ENCODE peak calls at places on chromosome 18, in nine cellular contexts. S is CD4-positive, alpha-beta T cell; H is A549; D is aorta; A is small intestine; T is dorsolateral prefrontal cortex; X is GM23248; F is RWPE1; G is fibroblast of lung. Z is an unnamed sample.

GRCh38 chr18:24322594-24323136 is 75.0 kb downstream of the OSBPL1A start:
- DNase-seq in H (no peak), X (peak), A (no peak), T (no peak), S (no peak), G (peak), F (no peak), D (no peak), Z (no peak)

GRCh38 chr18:67117804-67118203 is 398.7 kb downstream of the DSEL start:
- DNase-seq in X (no peak), D (no peak), G (peak), S (no peak), H (no peak), A (no peak), F (no peak), T (no peak), Z (no peak)

GRCh38 chr18:59957957-59958356 is 58.2 kb downstream of the PMAIP1 start:
- DNase-seq in D (no peak), T (no peak), X (peak), H (peak), F (no peak), A (peak), G (peak), S (no peak), Z (no peak)

GRCh38 chr18:13223341-13224148 is 5.0 kb downstream of the LDLRAD4 start:
- DNase-seq in D (no peak), G (no peak), H (no peak), T (no peak), X (no peak), F (no peak), A (peak), S (no peak), Z (no peak)

GRCh38 chr18:62741118-62741566 is 25.8 kb downstream of the PHLPP1 start:
- DNase-seq in H (peak), D (no peak), A (peak), S (no peak), T (no peak), X (peak), F (peak), G (peak), Z (no peak)

GRCh38 chr18:59779979-59780378 is 82.8 kb upstream of the CCBE1 start:
- DNase-seq in H (no peak), T (no peak), S (no peak), F (peak), D (no peak), X (peak), G (peak), A (no peak), Z (no peak)

GRCh38 chr18:22790545-22791415 is 142.3 kb upstream of the RBBP8 start:
- DNase-seq in T (no peak), X (no peak), H (no peak), F (no peak), D (no peak), G (no peak), A (no peak), S (no peak), Z (no peak)

GRCh38 chr18:74803769-74804168 is 206.1 kb downstream of the ZNF407 start:
- DNase-seq in G (no peak), S (no peak), T (no peak), H (no peak), D (no peak), F (no peak), A (peak), X (no peak), Z (no peak)

GRCh38 chr18:40055262-40055661 is 1899.8 kb upstream of the PIK3C3 start:
- DNase-seq in T (no peak), D (no peak), G (peak), X (no peak), S (no peak), F (peak), A (no peak), H (no peak), Z (no peak)

GRCh38 chr18:1014951-1015627 is 110.4 kb downstream of the ADCYAP1 start:
- DNase-seq in X (peak), D (no peak), G (peak), H (no peak), T (no peak), S (no peak), A (no peak), F (no peak), Z (no peak)

GRCh38 chr18:80232710-80233109 is 14.6 kb downstream of the PARD6G start:
- DNase-seq in G (no peak), S (no peak), A (no peak), D (no peak), F (no peak), T (no peak), X (no peak), H (no peak), Z (no peak)

GRCh38 chr18:21680148-21680547 is 24.4 kb downstream of the ABHD3 start:
- DNase-seq in X (no peak), T (no peak), D (no peak), H (no peak), A (peak), F (no peak), S (no peak), G (no peak), Z (no peak)

GRCh38 chr18:21682276-21683051 is 22.1 kb downstream of the ABHD3 start:
- DNase-seq in H (no peak), F (peak), X (peak), T (no peak), A (peak), G (peak), S (no peak), D (no peak), Z (peak)

GRCh38 chr18:21684731-21685130 is 19.8 kb downstream of the ABHD3 start:
- DNase-seq in D (no peak), T (no peak), X (no peak), G (no peak), A (no peak), S (no peak), H (no peak), F (no peak), Z (no peak)

GRCh38 chr18:21678897-21679296 is 25.7 kb downstream of the ABHD3 start:
- DNase-seq in A (no peak), S (no peak), T (no peak), G (no peak), X (no peak), H (no peak), F (no peak), D (no peak), Z (no peak)
- H3K27ac ChIP-seq in A (no peak), S (no peak), T (no peak), G (no peak), X (no peak), H (peak), F (no peak), D (no peak), Z (no peak)

GRCh38 chr18:75896865-75897264 is 469.4 kb upstream of the SMIM21 start:
- DNase-seq in T (no peak), A (peak), H (peak), X (no peak), S (no peak), F (peak), G (peak), D (no peak), Z (no peak)
- H3K27ac ChIP-seq in T (no peak), A (no peak), H (no peak), X (no peak), S (no peak), F (no peak), G (no peak), D (no peak), Z (no peak)

GRCh38 chr18:26794210-26795101 is 71.1 kb downstream of the AQP4 start:
- DNase-seq in G (no peak), S (no peak), D (no peak), T (no peak), A (peak), F (no peak), X (no peak), H (no peak), Z (no peak)
- H3K27ac ChIP-seq in G (no peak), S (no peak), D (no peak), T (no peak), A (no peak), F (no peak), X (no peak), H (no peak), Z (no peak)

GRCh38 chr18:69411199-69411598 is 10.5 kb downstream of the DOK6 start:
- DNase-seq in G (no peak), D (no peak), T (no peak), X (no peak), A (no peak), H (no peak), F (no peak), S (no peak), Z (no peak)

GRCh38 chr18:69408522-69408921 is 7.8 kb downstream of the DOK6 start:
- DNase-seq in X (no peak), G (no peak), H (no peak), A (no peak), S (no peak), D (no peak), T (no peak), F (no peak), Z (no peak)

GRCh38 chr18:69414184-69414583 is 13.5 kb downstream of the DOK6 start:
- DNase-seq in H (no peak), T (no peak), X (no peak), F (no peak), G (no peak), A (no peak), D (no peak), S (no peak), Z (no peak)
- H3K27ac ChIP-seq in H (no peak), T (no peak), X (no peak), F (no peak), G (no peak), A (no peak), D (no peak), S (no peak), Z (no peak)

DNA sequence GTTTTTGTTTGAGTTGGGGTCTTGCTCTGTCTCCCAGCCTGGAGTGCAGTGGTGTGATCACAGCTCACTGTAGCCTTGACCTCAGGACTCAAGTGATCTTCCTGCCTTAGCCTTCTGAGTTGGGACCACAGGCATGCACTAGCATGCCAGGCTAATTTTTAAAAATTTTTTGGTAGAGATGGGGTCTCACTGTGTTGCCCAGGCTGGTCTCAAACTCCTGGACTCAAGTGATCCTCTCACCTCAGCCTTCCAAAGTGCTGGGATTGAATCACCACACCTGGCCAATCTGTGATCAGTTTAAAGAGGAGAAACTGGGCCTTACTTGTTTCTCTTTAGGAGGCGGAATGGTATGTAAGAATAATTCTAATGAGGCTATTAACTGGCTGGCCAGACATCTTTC is 49.9 kb downstream of the IMPA2 start:
- DNase-seq in S (no peak), D (no peak), T (no peak), X (no peak), H (no peak), F (no peak), A (no peak), G (peak), Z (no peak)
- H3K27ac ChIP-seq in S (no peak), D (no peak), T (no peak), X (peak), H (no peak), F (peak), A (no peak), G (no peak), Z (no peak)

GRCh38 chr18:35344736-35345459 is 678 bp upstream of the ZNF24 start:
- DNase-seq in X (no peak), A (no peak), H (no peak), F (no peak), D (no peak), S (no peak), T (peak), G (peak), Z (no peak)
- H3K27ac ChIP-seq in X (peak), A (peak), H (peak), F (peak), D (peak), S (peak), T (peak), G (peak), Z (peak)